ENCODE peak calls at places on chromosomes 3 and 15, in seven cellular contexts. M is A549, Z is tibial artery, N is cardiac fibroblast, Y is neural crest cell, G is fibroblast of lung, H is choroid plexus epithelial cell. E is an unnamed sample.

GRCh38 chr3:120689395-120689794 is 7.4 kb upstream of the HGD start:
- DNase-seq in M (no peak), Z (no peak), N (no peak), Y (no peak), G (no peak), H (no peak), E (no peak)

GRCh38 chr3:31695280-31696008 is 162.7 kb downstream of the STT3B start:
- DNase-seq in M (no peak), Z (no peak), N (peak), Y (no peak), G (no peak), H (peak), E (peak)

GRCh38 chr3:73086071-73086494 is 24.6 kb downstream of the EBLN2 start:
- DNase-seq in M (peak), Z (no peak), N (peak), Y (peak), G (peak), H (peak), E (peak)

GRCh38 chr3:177337548-177338331 is 140.5 kb upstream of the TBL1XR1 start:
- DNase-seq in M (no peak), Z (no peak), N (peak), Y (no peak), G (peak), H (peak), E (peak)

GRCh38 chr3:135752851-135753250 is 212.7 kb upstream of the PPP2R3A start:
- DNase-seq in M (no peak), Z (no peak), N (no peak), Y (no peak), G (no peak), H (no peak), E (no peak)

GRCh38 chr15:42595641-42596240 is 20.3 kb downstream of the STARD9 start:
- DNase-seq in M (no peak), Z (no peak), N (no peak), Y (no peak), G (peak), H (peak), E (no peak)

GRCh38 chr3:192417559-192418055 is 309.7 kb downstream of the FGF12 start:
- DNase-seq in M (no peak), Z (no peak), N (no peak), Y (no peak), G (no peak), H (no peak), E (no peak)

GRCh38 chr3:185654758-185655145 is 68.7 kb downstream of the SENP2 start:
- DNase-seq in M (no peak), Z (no peak), N (no peak), Y (no peak), G (no peak), H (no peak), E (no peak)

GRCh38 chr3:45817788-45818523 is 21.6 kb upstream of the SLC6A20 start:
- DNase-seq in M (peak), Z (peak), N (peak), Y (no peak), G (peak), H (peak), E (peak)

GRCh38 chr15:42270551-42270950 is 2.5 kb upstream of the GANC start:
- DNase-seq in M (no peak), Z (no peak), N (no peak), Y (no peak), G (no peak), H (no peak), E (no peak)

GRCh38 chr3:46187876-46188275 is 20.2 kb downstream of the CCR1 start:
- DNase-seq in M (no peak), Z (no peak), N (peak), Y (no peak), G (peak), H (peak), E (peak)

DNA sequence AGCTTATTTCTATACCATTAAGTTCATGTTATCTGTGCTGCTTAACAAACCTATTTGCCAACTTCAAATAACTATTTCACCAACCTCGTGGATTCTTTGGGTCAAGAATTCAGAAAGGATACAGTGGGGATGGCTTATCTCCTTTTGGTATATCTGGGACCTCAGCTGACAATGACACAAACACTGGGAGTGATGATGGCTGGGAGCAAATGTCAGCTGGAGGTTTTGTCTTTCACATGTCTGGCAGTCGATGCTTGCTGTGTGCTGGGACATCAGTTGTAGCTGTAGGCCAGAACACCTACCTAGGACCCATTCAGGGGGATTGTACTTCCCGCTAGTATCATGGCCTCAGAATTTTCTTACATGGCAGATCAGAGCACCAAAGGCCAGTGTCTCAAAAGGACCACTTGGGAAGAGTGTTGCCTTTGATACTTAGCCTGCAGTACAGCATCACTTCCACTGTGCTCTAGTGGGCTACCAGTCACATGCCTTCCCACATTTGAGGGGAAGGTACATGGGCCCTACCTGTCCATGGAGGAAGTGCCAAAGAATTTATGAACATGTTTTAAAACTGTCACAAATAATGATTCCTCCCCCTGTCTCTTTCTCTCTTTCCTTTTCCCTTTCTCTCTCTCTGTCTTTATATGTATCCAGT is 23.7 kb upstream of the FAM98B start:
- DNase-seq in M (no peak), Z (no peak), N (no peak), Y (no peak), G (no peak), H (no peak), E (no peak)
- TF ChIP-seq CTCF in M (no peak), Z (no peak), N (no peak), Y (no peak), G (no peak), H (no peak), E (no peak)

DNA sequence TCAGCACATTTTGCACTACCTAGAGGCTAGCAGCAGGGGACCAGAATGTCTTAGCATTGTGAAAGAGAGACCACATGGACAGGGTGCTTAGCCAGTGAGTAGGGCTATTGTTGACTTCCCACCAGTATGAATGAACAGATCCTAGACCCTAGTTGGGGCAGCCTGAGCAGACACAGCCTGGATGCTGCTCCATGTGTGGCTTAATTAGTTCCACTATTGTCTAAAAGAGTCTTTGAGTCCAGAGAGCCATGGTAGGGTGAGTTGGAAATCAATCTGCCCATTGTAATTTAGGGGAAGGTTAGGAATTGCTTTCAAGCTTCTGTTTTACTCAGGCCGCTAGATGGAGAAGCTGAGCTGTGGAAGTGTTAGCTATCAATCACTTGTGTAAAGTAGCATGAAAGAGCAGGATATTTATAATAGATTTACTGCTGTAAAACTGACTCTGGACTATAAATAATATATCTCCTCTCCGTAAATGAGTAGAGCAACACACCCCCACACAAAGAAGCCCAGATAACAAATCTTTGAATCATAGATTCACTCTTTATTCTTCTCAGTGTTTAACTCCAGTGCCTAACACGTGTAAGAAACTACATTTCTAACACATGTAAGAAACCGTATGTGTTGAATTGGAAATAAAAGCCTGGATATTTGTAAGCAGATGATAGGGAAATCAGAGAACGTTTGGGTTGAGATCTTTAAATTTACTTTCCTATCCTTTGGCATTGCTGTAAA is 4.1 kb upstream of the GCSAM start:
- DNase-seq in M (no peak), Z (no peak), N (peak), Y (peak), G (peak), H (peak), E (peak)
- TF ChIP-seq CTCF in M (peak), Z (no peak), N (peak), Y (peak), G (peak), H (peak), E (peak)

GRCh38 chr3:77147836-77148578 is 108.1 kb downstream of the ROBO2 start:
- DNase-seq in M (no peak), Z (no peak), N (no peak), Y (no peak), G (peak), H (peak), E (peak)

GRCh38 chr3:77139665-77140064 is 99.8 kb downstream of the ROBO2 start:
- DNase-seq in M (no peak), Z (no peak), N (no peak), Y (no peak), G (no peak), H (no peak), E (no peak)

GRCh38 chr3:77141423-77141822 is 101.5 kb downstream of the ROBO2 start:
- DNase-seq in M (no peak), Z (no peak), N (no peak), Y (no peak), G (no peak), H (no peak), E (no peak)

GRCh38 chr3:77142636-77143035 is 102.7 kb downstream of the ROBO2 start:
- DNase-seq in M (no peak), Z (no peak), N (no peak), Y (no peak), G (no peak), H (no peak), E (no peak)
- TF ChIP-seq CTCF in M (no peak), Z (no peak), N (no peak), Y (no peak), G (no peak), H (no peak), E (no peak)

DNA sequence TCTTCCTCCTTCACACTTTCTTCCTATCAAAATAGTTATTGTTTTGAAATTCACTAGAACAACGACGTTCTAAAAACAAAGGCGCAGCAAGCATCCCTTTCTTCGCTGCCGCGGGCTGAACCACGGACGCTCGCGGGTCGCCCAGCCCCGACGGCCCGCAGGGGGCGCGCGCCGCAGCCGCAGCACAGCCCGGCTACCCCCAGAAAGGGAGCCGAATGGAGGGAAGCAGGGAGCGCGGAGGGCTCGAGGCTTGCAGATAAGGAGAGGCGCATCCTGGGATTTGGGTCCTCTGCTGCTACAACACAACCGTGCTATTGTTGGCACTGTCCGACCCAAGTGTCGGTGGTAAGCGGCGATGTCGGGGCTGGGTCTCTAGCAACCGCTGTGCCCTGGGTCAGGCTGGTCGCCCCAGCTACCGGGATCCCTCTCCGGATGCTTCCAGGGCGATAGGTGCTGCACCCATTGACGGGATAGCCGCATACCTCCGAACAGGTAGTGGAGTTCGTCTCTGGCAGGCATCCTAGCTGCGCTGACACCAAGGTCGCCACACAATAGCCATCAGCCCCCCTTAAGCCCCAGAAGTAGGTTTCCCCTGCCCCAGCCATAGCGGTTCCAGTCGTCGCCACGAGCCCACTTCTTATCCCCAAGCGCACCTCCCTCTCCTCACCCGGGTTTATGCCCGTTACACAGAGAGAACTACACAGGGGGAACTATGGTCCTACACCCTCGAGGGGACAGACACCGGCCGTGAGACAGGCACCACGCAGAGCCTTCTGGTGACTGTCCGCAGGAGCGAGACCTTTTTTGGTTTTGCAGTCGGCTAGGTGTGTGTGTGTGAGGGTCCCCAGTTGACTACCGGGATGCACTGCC is 6.0 kb downstream of the ONECUT1 start:
- DNase-seq in M (peak), Z (no peak), N (no peak), Y (peak), G (no peak), H (no peak), E (no peak)
- TF ChIP-seq CTCF in M (peak), Z (peak), N (peak), Y (peak), G (peak), H (no peak), E (no peak)

GRCh38 chr3:106860182-106860581 is 517.1 kb upstream of the CCDC54 start:
- DNase-seq in M (no peak), Z (no peak), N (peak), Y (no peak), G (peak), H (peak), E (peak)

DNA sequence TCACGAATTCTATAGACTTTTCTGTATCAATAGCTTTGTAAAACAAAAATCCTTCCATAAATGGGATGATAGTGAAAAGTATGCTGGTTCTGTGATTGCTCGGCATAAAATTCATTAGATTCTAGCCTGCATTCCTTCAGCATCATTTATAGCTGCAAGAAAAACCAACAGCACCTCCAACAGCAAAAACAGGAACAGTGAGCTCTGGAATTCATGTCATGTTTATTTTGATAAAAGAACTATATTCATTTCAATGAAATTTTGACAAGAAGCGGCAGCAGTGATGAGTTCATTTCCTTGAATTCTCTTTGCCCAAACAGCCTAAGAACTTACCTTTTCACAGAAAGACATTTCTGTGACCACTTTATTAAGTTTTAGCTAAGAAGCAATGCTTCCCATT is 515.2 kb upstream of the CCDC54 start:
- DNase-seq in M (no peak), Z (no peak), N (peak), Y (no peak), G (peak), H (peak), E (peak)
- TF ChIP-seq CTCF in M (no peak), Z (no peak), N (peak), Y (no peak), G (peak), H (peak), E (peak)

DNA sequence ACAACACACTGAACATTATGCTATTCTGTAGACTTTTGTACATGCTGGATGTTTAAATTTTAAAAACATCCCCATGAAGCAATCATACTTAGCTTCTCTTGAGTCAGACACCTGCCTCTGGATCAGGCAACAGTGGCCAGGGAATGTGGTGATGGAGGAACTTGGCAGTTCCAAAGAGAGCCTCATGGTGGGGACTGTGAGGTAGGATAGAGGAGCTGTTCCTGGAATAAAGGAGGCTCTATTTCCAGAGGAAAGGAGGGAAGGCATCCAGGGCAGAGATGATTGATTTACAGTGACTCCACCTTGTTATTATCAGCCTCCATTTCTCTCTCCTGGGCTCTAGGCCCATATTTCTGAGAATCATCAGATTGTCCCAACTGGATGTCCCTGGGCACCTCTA is 35.0 kb upstream of the ABHD17C start:
- DNase-seq in M (peak), Z (no peak), N (peak), Y (peak), G (peak), H (no peak), E (peak)
- TF ChIP-seq CTCF in M (peak), Z (peak), N (peak), Y (peak), G (peak), H (no peak), E (peak)

DNA sequence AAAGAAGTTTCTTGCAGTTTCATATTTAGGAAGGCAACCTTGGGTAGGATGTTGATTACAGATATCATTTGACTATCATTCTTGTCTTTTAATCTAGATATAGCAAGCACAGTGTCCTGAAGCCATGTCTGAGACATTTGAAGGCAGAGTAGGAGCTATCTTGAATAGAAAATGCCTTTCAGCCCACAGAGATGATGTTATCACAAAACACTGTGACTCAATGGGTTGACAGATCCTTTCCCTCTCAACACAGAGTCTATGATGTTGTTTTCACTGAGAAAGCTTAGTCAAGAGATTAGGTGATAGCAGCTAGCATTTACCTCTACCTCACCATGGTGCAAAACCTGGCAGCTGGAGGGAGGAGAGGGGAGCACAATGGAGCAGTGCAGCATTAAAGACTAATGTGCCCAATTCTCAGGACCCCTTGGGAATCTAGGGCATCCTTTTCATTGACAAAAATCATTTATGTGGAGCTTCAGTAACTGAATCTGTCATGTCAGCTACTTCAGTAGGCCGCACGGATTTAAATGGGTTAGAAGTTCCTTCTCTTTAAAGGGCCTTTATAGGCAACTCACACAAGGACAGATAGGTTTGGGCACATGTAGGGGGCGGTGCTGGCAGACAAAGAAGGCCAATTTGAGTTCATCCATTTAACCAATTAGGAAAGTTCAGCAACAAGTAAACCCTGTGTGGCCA is 121.8 kb downstream of the AGBL1 start:
- DNase-seq in M (no peak), Z (no peak), N (no peak), Y (no peak), G (no peak), H (no peak), E (no peak)
- TF ChIP-seq CTCF in M (no peak), Z (no peak), N (no peak), Y (no peak), G (no peak), H (no peak), E (no peak)

DNA sequence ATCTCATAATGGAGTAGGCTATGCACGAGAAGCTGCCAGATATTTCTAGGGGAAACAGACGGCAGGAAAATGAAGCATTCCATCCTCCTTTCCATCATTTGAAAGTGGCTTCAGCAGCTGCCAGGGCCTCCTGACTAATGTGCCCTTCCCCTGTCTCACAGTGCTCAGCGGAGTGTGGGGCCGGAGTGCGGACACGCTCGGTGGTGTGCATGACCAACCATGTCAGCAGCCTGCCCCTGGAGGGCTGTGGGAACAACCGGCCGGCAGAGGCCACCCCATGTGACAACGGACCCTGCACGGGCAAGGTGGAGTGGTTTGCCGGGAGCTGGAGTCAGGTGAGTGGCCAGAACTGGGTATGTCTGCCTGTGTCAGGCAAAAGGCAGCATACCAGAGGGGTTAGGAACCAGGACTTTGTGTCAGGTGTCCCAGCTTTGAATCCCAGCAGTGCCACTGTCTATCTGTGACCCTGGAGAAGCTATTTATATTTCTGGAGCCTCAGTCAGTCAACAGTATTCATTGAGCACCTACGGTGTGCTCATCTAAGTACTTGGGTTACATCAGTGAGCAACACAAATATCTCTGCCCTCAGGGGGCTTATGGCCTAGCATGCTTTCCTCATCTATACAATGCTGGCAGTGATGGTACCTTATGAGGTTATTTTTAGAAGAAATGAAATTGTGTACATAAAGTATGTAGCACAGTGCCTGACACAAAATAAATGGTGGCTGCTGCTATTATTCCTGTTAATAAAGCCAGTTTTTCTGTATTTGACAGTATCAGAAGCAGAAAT is 52.4 kb upstream of the NR2E3 start:
- DNase-seq in M (no peak), Z (no peak), N (no peak), Y (no peak), G (no peak), H (no peak), E (no peak)
- TF ChIP-seq CTCF in M (no peak), Z (no peak), N (no peak), Y (no peak), G (no peak), H (no peak), E (no peak)

GRCh38 chr3:114147281-114147680 is 31.6 kb downstream of the DRD3 start:
- DNase-seq in M (no peak), Z (no peak), N (no peak), Y (no peak), G (no peak), H (no peak), E (no peak)
- TF ChIP-seq CTCF in M (no peak), Z (no peak), N (no peak), Y (no peak), G (no peak), H (no peak), E (no peak)

GRCh38 chr3:107794664-107795443 is 272.1 kb downstream of the BBX start:
- DNase-seq in M (no peak), Z (peak), N (no peak), Y (no peak), G (peak), H (peak), E (no peak)
- TF ChIP-seq CTCF in M (peak), Z (peak), N (peak), Y (peak), G (peak), H (peak), E (peak)